ENCODE peak calls at places on chromosomes 13 and 19, in five cellular contexts. E is mesendoderm; H is skeletal muscle cell; A is activated CD4-positive, alpha-beta T cell treated with anti-CD3 and anti-CD28 coated beads for 24 hours; G is endodermal cell. P is an unnamed sample.

GRCh38 chr13:89701913-89702312 is 1645.6 kb upstream of the MIR17HG start:
- DNase-seq in A (no peak), G (no peak), E (no peak), H (no peak), P (no peak)

GRCh38 chr19:58042709-58043340 is 9.0 kb downstream of the ZSCAN1 start:
- DNase-seq in H (no peak), A (no peak), G (peak; percentile 87), E (peak; percentile 83), P (no peak)

GRCh38 chr13:25654332-25654731 is 282.6 kb downstream of the ATP8A2 start:
- DNase-seq in H (peak; percentile 36), E (no peak), A (no peak), G (no peak), P (no peak)

GRCh38 chr13:96041326-96042092 is 11.7 kb downstream of the UGGT2 start:
- DNase-seq in H (no peak), E (peak; percentile 7), A (no peak), G (peak; percentile 64), P (no peak)

GRCh38 chr13:24161010-24161775 is 673 bp downstream of the SPATA13 start:
- DNase-seq in E (peak; percentile 44), H (no peak), A (peak; percentile 32), G (no peak), P (no peak)

GRCh38 chr19:48752511-48753365 is at the start of gene FUT1:
- DNase-seq in A (no peak), E (peak; percentile 94), H (no peak), G (peak; percentile 98), P (no peak)

GRCh38 chr19:48867119-48867921 is 1.1 kb downstream of the PLEKHA4 start:
- DNase-seq in G (no peak), E (no peak), H (no peak), A (no peak), P (no peak)

GRCh38 chr19:17469092-17469370 is 1.3 kb upstream of the SLC27A1 start:
- DNase-seq in G (no peak), E (no peak), A (no peak), H (no peak), P (no peak)

GRCh38 chr19:48772503-48772953 is 17.2 kb downstream of the FGF21 start:
- DNase-seq in A (no peak), H (no peak), G (no peak), E (no peak), P (no peak)

GRCh38 chr13:30034448-30034795 is 184.0 kb upstream of the UBL3 start:
- DNase-seq in E (no peak), A (no peak), G (no peak), H (peak; percentile 56), P (no peak)

GRCh38 chr13:95784161-95784880 is 107.4 kb downstream of the DNAJC3 start:
- DNase-seq in E (peak; percentile 31), A (no peak), G (no peak), H (peak; percentile 63), P (peak; percentile 26)

GRCh38 chr19:55481148-55482127 is 3.5 kb upstream of the NAT14 start:
- DNase-seq in A (no peak), G (peak; percentile 79), E (peak; percentile 24), H (no peak), P (no peak)

GRCh38 chr13:39998166-39998565 is 342.7 kb downstream of the COG6 start:
- DNase-seq in E (no peak), G (no peak), A (no peak), H (no peak), P (no peak)

GRCh38 chr13:66859078-66859477 is 371.1 kb downstream of the PCDH9 start:
- DNase-seq in H (no peak), G (no peak), E (no peak), A (no peak), P (no peak)

GRCh38 chr13:113305208-113305607 is 8.2 kb downstream of the LAMP1 start:
- DNase-seq in H (no peak), G (no peak), A (no peak), E (no peak), P (peak; percentile 38)

GRCh38 chr19:55649579-55650557 is 1.9 kb downstream of the CCDC106 start:
- DNase-seq in A (no peak), H (no peak), E (no peak), G (no peak), P (no peak)

GRCh38 chr19:48966541-48967345 is 1.6 kb downstream of the FTL start:
- DNase-seq in H (no peak), G (no peak), E (peak; percentile 32), A (no peak), P (no peak)

GRCh38 chr13:40109324-40109958 is 454.0 kb downstream of the COG6 start:
- DNase-seq in G (no peak), E (no peak), H (peak; percentile 86), A (no peak), P (peak; percentile 81)

GRCh38 chr19:2650515-2650914 is 52.0 kb downstream of the GNG7 start:
- DNase-seq in G (no peak), H (no peak), E (no peak), A (no peak), P (no peak)

GRCh38 chr13:104357174-104357573 is 1291.0 kb upstream of the SLC10A2 start:
- DNase-seq in E (peak; percentile 38), A (no peak), H (no peak), G (no peak), P (no peak)

GRCh38 chr13:31172535-31172934 is 10.8 kb upstream of the HSPH1 start:
- DNase-seq in H (peak; percentile 69), G (no peak), A (no peak), E (peak; percentile 20), P (peak; percentile 79)

GRCh38 chr19:44530777-44531176 is 1.3 kb upstream of the CEACAM20 start:
- DNase-seq in A (no peak), H (no peak), G (no peak), E (no peak), P (no peak)

GRCh38 chr13:66864627-66865026 is 365.5 kb downstream of the PCDH9 start:
- DNase-seq in G (no peak), H (no peak), E (no peak), A (no peak), P (no peak)

GRCh38 chr19:47781590-47782318 is 3.3 kb downstream of the SELENOW start:
- DNase-seq in E (no peak), A (no peak), G (no peak), H (no peak), P (no peak)

P was measured in kidney epithelial cell.